ENCODE peak calls at places on chromosome 13, in eight cellular contexts. Y is GM12865, N is neural progenitor cell, I is epithelial cell of esophagus, T is thoracic aorta, J is A549, Q is body of pancreas, L is cardiac fibroblast. G is an unnamed sample.

GRCh38 chr13:30697177-30697953 is 38.0 kb upstream of the ALOX5AP start:
- DNase-seq in Y (no peak), N (no peak), I (peak), T (no peak), J (no peak), Q (no peak), L (peak), G (no peak)

GRCh38 chr13:28623782-28624706 is 34.9 kb upstream of the POMP start:
- DNase-seq in Y (no peak), N (no peak), I (no peak), T (no peak), J (no peak), Q (no peak), L (peak), G (no peak)

GRCh38 chr13:51717786-51718398 is 86.1 kb downstream of the DHRS12 start:
- DNase-seq in Y (no peak), N (no peak), I (peak), T (no peak), J (no peak), Q (no peak), L (no peak), G (no peak)

GRCh38 chr13:79723462-79724116 is 242.6 kb downstream of the NDFIP2 start:
- DNase-seq in Y (no peak), N (no peak), I (no peak), T (no peak), J (no peak), Q (no peak), L (peak), G (peak)

GRCh38 chr13:23289917-23290357 is 109.2 kb downstream of the SGCG start:
- DNase-seq in Y (no peak), N (no peak), I (peak), T (no peak), J (peak), Q (no peak), L (peak), G (no peak)

GRCh38 chr13:24627090-24627714 is 53.0 kb upstream of the ATP12A start:
- DNase-seq in Y (no peak), N (peak), I (peak), T (no peak), J (peak), Q (no peak), L (peak), G (no peak)

GRCh38 chr13:41645313-41645712 is 188.0 kb downstream of the RGCC start:
- DNase-seq in Y (no peak), N (no peak), I (peak), T (no peak), J (peak), Q (peak), L (peak), G (peak)

GRCh38 chr13:68976287-68976686 is 1131.3 kb upstream of the ATXN8OS start:
- DNase-seq in Y (no peak), N (no peak), I (no peak), T (no peak), J (no peak), Q (no peak), L (no peak), G (no peak)

GRCh38 chr13:109900320-109900719 is 113.9 kb upstream of the IRS2 start:
- DNase-seq in Y (no peak), N (peak), I (no peak), T (no peak), J (no peak), Q (no peak), L (peak), G (no peak)

GRCh38 chr13:20945952-20946383 is 43.4 kb upstream of the XPO4 start:
- DNase-seq in Y (no peak), N (peak), I (no peak), T (no peak), J (no peak), Q (no peak), L (peak), G (peak)

GRCh38 chr13:40624338-40624737 is 42.1 kb downstream of the FOXO1 start:
- DNase-seq in Y (no peak), N (no peak), I (peak), T (no peak), J (no peak), Q (no peak), L (no peak), G (no peak)

GRCh38 chr13:20702945-20703784 is at the start of gene IL17D:
- DNase-seq in Y (peak), N (peak), I (no peak), T (no peak), J (no peak), Q (peak), L (no peak), G (peak)

GRCh38 chr13:27053902-27054595 is 117.6 kb downstream of the USP12 start:
- DNase-seq in Y (no peak), N (no peak), I (peak), T (no peak), J (peak), Q (no peak), L (peak), G (no peak)

GRCh38 chr13:100707818-100708740 is 33.5 kb upstream of the TMTC4 start:
- DNase-seq in Y (no peak), N (no peak), I (peak), T (no peak), J (no peak), Q (no peak), L (no peak), G (no peak)

GRCh38 chr13:72839831-72840426 is 58.0 kb downstream of the PIBF1 start:
- DNase-seq in Y (peak), N (peak), I (peak), T (no peak), J (peak), Q (peak), L (peak), G (no peak)

GRCh38 chr13:29878101-29878500 is 27.7 kb upstream of the UBL3 start:
- DNase-seq in Y (no peak), N (no peak), I (no peak), T (no peak), J (no peak), Q (no peak), L (peak), G (no peak)

GRCh38 chr13:73063166-73063565 is 4.4 kb downstream of the KLF5 start:
- DNase-seq in Y (no peak), N (no peak), I (peak), T (no peak), J (no peak), Q (no peak), L (no peak), G (no peak)

GRCh38 chr13:49248433-49249002 is 793 bp downstream of the CDADC1 start:
- DNase-seq in Y (peak), N (peak), I (peak), T (no peak), J (no peak), Q (no peak), L (peak), G (no peak)

GRCh38 chr13:27857271-27857670 is 62.5 kb upstream of the PDX1 start:
- DNase-seq in Y (no peak), N (no peak), I (no peak), T (no peak), J (no peak), Q (no peak), L (no peak), G (no peak)

GRCh38 chr13:54433511-54434206 is 1405.0 kb downstream of the OLFM4 start:
- DNase-seq in Y (no peak), N (no peak), I (no peak), T (no peak), J (no peak), Q (peak), L (no peak), G (no peak)

GRCh38 chr13:28583661-28584091 is 75.3 kb upstream of the POMP start:
- DNase-seq in Y (no peak), N (no peak), I (no peak), T (no peak), J (no peak), Q (no peak), L (no peak), G (no peak)

GRCh38 chr13:94056362-94056990 is 423.0 kb downstream of the DCT start:
- DNase-seq in Y (no peak), N (no peak), I (no peak), T (no peak), J (no peak), Q (no peak), L (no peak), G (no peak)

GRCh38 chr13:100131863-100132574 is 43.1 kb downstream of the PCCA start:
- DNase-seq in Y (peak), N (no peak), I (peak), T (no peak), J (peak), Q (no peak), L (peak), G (no peak)

GRCh38 chr13:42071667-42072419 is 23.4 kb downstream of the DGKH start:
- DNase-seq in Y (no peak), N (no peak), I (no peak), T (no peak), J (peak), Q (no peak), L (peak), G (no peak)

GRCh38 chr13:97125051-97125809 is 96.9 kb upstream of the MBNL2 start:
- DNase-seq in Y (peak), N (peak), I (peak), T (no peak), J (peak), Q (peak), L (peak), G (peak)

GRCh38 chr13:29577135-29578051 is 18.1 kb downstream of the SLC7A1 start:
- DNase-seq in Y (no peak), N (no peak), I (no peak), T (no peak), J (no peak), Q (peak), L (no peak), G (no peak)

GRCh38 chr13:65966991-65967451 is 1263.1 kb downstream of the PCDH9 start:
- DNase-seq in Y (peak), N (peak), I (peak), T (no peak), J (peak), Q (no peak), L (peak), G (no peak)

GRCh38 chr13:49421391-49421790 is 22.5 kb downstream of the CAB39L start:
- DNase-seq in Y (peak), N (peak), I (peak), T (no peak), J (peak), Q (no peak), L (peak), G (no peak)

GRCh38 chr13:103795892-103796478 is 729.8 kb upstream of the SLC10A2 start:
- DNase-seq in Y (no peak), N (no peak), I (no peak), T (no peak), J (no peak), Q (no peak), L (no peak), G (no peak)

GRCh38 chr13:104809483-104809882 is 1726.0 kb downstream of the EFNB2 start:
- DNase-seq in Y (no peak), N (no peak), I (peak), T (no peak), J (no peak), Q (no peak), L (no peak), G (no peak)
- H3K4me3 ChIP-seq in Y (no peak), N (no peak), I (no peak), T (no peak), J (no peak), Q (no peak), L (no peak), G (no peak)

GRCh38 chr13:45501175-45501526 is 36.4 kb downstream of the COG3 start:
- DNase-seq in Y (no peak), N (no peak), I (no peak), T (no peak), J (no peak), Q (no peak), L (no peak), G (no peak)
- H3K4me3 ChIP-seq in Y (no peak), N (no peak), I (no peak), T (no peak), J (no peak), Q (no peak), L (no peak), G (no peak)

GRCh38 chr13:113124211-113125025 is 1.8 kb downstream of the F10 start:
- DNase-seq in Y (no peak), N (no peak), I (no peak), T (no peak), J (no peak), Q (no peak), L (no peak), G (no peak)

GRCh38 chr13:113123226-113124150 is 889 bp downstream of the F10 start:
- DNase-seq in Y (no peak), N (no peak), I (no peak), T (no peak), J (no peak), Q (no peak), L (no peak), G (no peak)

GRCh38 chr13:113121928-113122420 is 625 bp upstream of the F10 start:
- DNase-seq in Y (no peak), N (no peak), I (no peak), T (no peak), J (no peak), Q (no peak), L (no peak), G (no peak)

GRCh38 chr13:113121183-113121927 is 1.2 kb upstream of the F10 start:
- DNase-seq in Y (no peak), N (no peak), I (no peak), T (no peak), J (no peak), Q (no peak), L (no peak), G (no peak)

DNA sequence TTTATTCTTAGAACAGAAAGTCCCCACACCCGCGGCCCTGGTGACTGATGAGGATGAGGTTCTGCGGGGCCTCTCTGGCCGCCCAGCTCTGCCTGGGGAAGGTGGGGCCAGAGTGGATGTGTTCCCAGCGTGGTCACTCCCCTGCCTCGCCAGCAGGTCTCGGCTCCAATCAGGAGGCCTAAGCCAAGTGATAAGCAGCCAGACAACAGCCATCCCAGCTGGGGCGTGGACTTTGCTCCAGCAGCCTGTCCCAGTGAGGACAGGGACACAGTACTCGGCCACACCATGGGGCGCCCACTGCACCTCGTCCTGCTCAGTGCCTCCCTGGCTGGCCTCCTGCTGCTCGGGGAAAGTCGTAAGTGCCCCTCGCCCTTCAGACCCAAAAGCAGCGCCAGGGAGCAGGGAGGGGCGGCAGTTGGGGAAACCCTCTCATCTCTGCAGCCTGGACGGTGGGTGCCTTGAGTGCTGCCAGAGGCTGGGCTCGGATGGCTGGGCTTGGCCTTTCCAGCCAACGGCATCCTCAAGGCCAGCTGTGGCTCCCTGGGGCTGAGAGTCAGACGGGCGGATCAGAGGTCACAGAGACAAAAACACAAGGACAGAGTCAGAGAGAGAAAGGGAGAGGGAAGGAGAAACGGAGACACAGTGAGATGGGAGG is at the start of gene F10:
- DNase-seq in Y (no peak), N (peak), I (no peak), T (no peak), J (peak), Q (peak), L (peak), G (peak)
- H3K4me3 ChIP-seq in Y (no peak), N (peak), I (no peak), T (peak), J (no peak), Q (no peak), L (peak), G (peak)

GRCh38 chr13:76349700-76350099 is 536.5 kb downstream of the KCTD12 start:
- DNase-seq in Y (no peak), N (no peak), I (no peak), T (no peak), J (no peak), Q (no peak), L (peak), G (no peak)
- H3K4me3 ChIP-seq in Y (no peak), N (no peak), I (no peak), T (no peak), J (no peak), Q (no peak), L (no peak), G (no peak)

DNA sequence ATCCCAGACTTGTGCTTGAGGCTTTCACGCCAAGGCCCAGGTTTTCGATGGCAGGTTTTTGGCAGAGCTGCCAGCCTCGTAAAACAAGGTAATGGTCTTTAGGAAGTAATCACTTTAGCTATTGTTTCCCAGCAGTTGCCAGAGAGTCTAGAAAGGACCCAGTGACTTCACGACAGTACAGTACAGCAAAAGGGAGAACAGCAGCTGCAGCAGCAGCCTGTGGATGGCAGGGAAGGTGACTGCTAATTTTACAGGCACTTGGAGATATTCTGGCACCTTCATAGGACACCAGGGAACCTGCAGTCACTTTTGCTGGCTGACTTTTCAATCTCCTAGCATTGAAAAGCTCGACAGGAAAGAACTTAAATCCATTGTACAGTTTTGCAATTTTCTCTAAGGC is 291.6 kb upstream of the MAB21L1 start:
- DNase-seq in Y (no peak), N (no peak), I (no peak), T (no peak), J (no peak), Q (no peak), L (no peak), G (no peak)
- H3K4me3 ChIP-seq in Y (no peak), N (no peak), I (no peak), T (no peak), J (no peak), Q (no peak), L (no peak), G (no peak)